ENCODE peak calls at places on chromosomes 11 and 22, in seven cellular contexts. N, R, S, G, X, A and Z are unnamed samples.

GRCh38 chr11:19873730-19874129 is 161.1 kb downstream of the NAV2 start:
- DNase-seq in G (no peak), A (no peak), N (no peak), X (no peak), S (no peak), R (no peak), Z (no peak)

GRCh38 chr11:43504316-43504950 is 145.7 kb downstream of the TTC17 start:
- DNase-seq in S (no peak), A (no peak), R (no peak), N (no peak), G (peak; percentile 51), X (peak; percentile 12), Z (no peak)

GRCh38 chr22:45996241-45997076 is 19.5 kb upstream of the WNT7B start:
- DNase-seq in S (peak; percentile 81), G (no peak), A (peak; percentile 78), R (no peak), X (no peak), N (no peak), Z (no peak)

GRCh38 chr22:39439170-39439569 is 17.6 kb upstream of the MGAT3 start:
- DNase-seq in X (no peak), A (no peak), S (no peak), N (no peak), R (no peak), G (no peak), Z (no peak)

GRCh38 chr11:2901854-2902783 is 16.5 kb upstream of the CDKN1C start:
- DNase-seq in R (peak; percentile 97), G (peak; percentile 92), N (peak; percentile 42), A (peak; percentile 96), S (peak; percentile 98), X (peak; percentile 98), Z (peak; percentile 69)

GRCh38 chr22:17922925-17923898 is 101.1 kb downstream of the MICAL3 start:
- DNase-seq in S (no peak), X (no peak), A (no peak), N (peak; percentile 57), R (no peak), G (no peak), Z (peak; percentile 74)

GRCh38 chr22:24703101-24703500 is 71.4 kb downstream of the PIWIL3 start:
- DNase-seq in A (no peak), G (no peak), S (no peak), R (peak; percentile 40), X (peak; percentile 34), N (no peak), Z (no peak)

GRCh38 chr11:101438126-101438525 is 145.7 kb downstream of the TRPC6 start:
- DNase-seq in R (no peak), G (no peak), S (no peak), N (no peak), A (no peak), X (no peak), Z (no peak)

GRCh38 chr11:46039990-46040389 is 81.3 kb downstream of the PHF21A start:
- DNase-seq in G (no peak), N (peak; percentile 31), X (no peak), R (no peak), A (no peak), S (no peak), Z (peak; percentile 20)

GRCh38 chr11:44542372-44542771 is 23.1 kb upstream of the CD82 start:
- DNase-seq in R (no peak), X (no peak), G (no peak), S (no peak), N (no peak), A (no peak), Z (no peak)

GRCh38 chr11:832529-833113 is at the start of gene CD151:
- DNase-seq in G (no peak), N (no peak), S (no peak), R (peak; percentile 73), A (no peak), X (peak; percentile 70), Z (no peak)

GRCh38 chr11:95912902-95913560 is 10.9 kb downstream of the MTMR2 start:
- DNase-seq in G (no peak), N (no peak), R (no peak), A (no peak), X (no peak), S (no peak), Z (no peak)

GRCh38 chr11:8794677-8795103 is 112.1 kb downstream of the RPL27A start:
- DNase-seq in N (no peak), R (peak; percentile 83), S (no peak), X (peak; percentile 75), G (no peak), A (no peak), Z (no peak)

GRCh38 chr11:65499713-65500261 is 942 bp downstream of the MALAT1 start:
- DNase-seq in X (no peak), N (no peak), G (no peak), S (no peak), R (no peak), A (no peak), Z (no peak)

GRCh38 chr22:45818130-45819085 is 146.8 kb downstream of the ATXN10 start:
- DNase-seq in G (no peak), X (no peak), N (no peak), A (no peak), R (no peak), S (no peak), Z (no peak)

GRCh38 chr11:117814766-117815261 is 9.7 kb downstream of the FXYD2 start:
- DNase-seq in S (no peak), A (peak; percentile 65), N (no peak), G (no peak), X (peak; percentile 94), R (peak; percentile 81), Z (no peak)

GRCh38 chr11:12390687-12391110 is 13.3 kb downstream of the PARVA start:
- DNase-seq in X (no peak), S (no peak), A (no peak), G (no peak), R (no peak), N (no peak), Z (no peak)

GRCh38 chr11:103380031-103380430 is 270.8 kb downstream of the DYNC2H1 start:
- DNase-seq in S (no peak), N (no peak), R (no peak), X (no peak), A (no peak), G (no peak), Z (no peak)

GRCh38 chr11:78300108-78300507 is 111.4 kb downstream of the USP35 start:
- DNase-seq in S (no peak), X (no peak), R (no peak), N (no peak), G (no peak), A (no peak), Z (no peak)

GRCh38 chr11:78295347-78295746 is 106.6 kb downstream of the USP35 start:
- DNase-seq in N (no peak), X (no peak), R (no peak), G (no peak), A (no peak), S (no peak), Z (no peak)

GRCh38 chr11:78299000-78299712 is 110.4 kb downstream of the USP35 start:
- DNase-seq in S (no peak), G (no peak), X (no peak), N (no peak), A (no peak), R (no peak), Z (no peak)

GRCh38 chr11:78298216-78298860 is 109.6 kb downstream of the USP35 start:
- DNase-seq in R (no peak), N (no peak), S (no peak), A (no peak), G (no peak), X (no peak), Z (no peak)

DNA sequence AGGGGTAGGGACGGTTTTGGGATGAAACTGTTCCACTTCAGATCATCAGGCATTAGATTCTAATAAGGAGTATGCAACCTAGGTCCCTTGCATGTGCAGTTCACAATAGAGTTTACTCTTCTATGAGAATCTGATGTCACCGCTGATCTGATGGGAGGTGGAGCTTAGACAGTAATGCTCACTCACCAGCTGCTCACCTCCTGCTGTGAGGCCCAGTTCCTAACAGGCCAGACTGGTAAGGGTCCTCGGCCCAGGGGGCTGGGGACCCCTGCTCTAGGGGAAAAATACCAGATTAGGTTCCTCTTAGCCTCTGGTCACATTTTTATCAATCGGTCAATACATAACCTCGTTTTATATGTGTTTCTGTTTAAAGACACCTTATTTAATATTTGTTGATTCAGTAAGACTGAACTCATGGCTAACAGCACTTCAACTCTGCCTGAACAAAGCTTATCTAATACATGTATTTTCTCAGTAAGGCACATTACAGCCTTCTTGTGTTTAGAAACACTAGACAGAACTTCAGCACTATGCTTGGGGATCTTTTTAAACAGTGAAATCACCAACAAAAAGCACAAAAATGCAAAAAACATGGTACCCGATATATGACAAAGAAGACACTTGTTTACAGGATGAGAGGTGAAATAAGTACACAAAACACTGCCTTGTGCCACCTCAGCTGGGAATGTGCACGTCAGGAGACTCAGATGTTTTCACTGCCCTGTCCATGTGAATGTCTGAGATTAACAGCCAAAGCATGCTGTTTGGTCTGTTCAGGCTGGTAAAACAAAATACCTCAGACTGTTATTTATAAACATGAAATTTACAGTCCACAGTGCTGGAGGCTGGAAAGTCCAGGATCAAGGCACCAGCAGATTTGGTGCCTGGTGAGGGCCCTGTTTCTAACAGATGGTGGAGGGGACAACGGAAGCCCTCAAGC is 107.5 kb downstream of the USP35 start:
- DNase-seq in A (no peak), X (no peak), S (no peak), G (no peak), R (no peak), N (no peak), Z (no peak)
- TF ChIP-seq CTCF in A (no peak), X (no peak), S (no peak), G (no peak), R (no peak), N (no peak), Z (no peak)

GRCh38 chr11:62727007-62727832 is at the start of gene HNRNPUL2:
- DNase-seq in N (peak; percentile 92), S (peak; percentile 99), G (peak; percentile 99), X (peak; percentile 97), R (peak; percentile 99), A (peak; percentile 99), Z (peak; percentile 99)
- TF ChIP-seq CTCF in N (peak; percentile 4), S (no peak), G (no peak), X (no peak), R (no peak), A (no peak), Z (no peak)

GRCh38 chr11:47552086-47552580 is 799 bp downstream of the CELF1 start:
- DNase-seq in A (peak; percentile 34), S (no peak), X (no peak), N (no peak), G (peak; percentile 20), R (no peak), Z (no peak)

GRCh38 chr11:47550288-47551052 is 2.5 kb downstream of the CELF1 start:
- DNase-seq in G (no peak), S (no peak), A (no peak), X (no peak), N (no peak), R (no peak), Z (no peak)

GRCh38 chr11:47552581-47553416 is at the start of gene CELF1:
- DNase-seq in X (peak; percentile 93), N (no peak), A (peak; percentile 93), R (peak; percentile 92), S (peak; percentile 95), G (peak; percentile 77), Z (peak; percentile 77)

GRCh38 chr11:47553417-47553746 is 450 bp upstream of the CELF1 start:
- DNase-seq in S (no peak), R (peak; percentile 27), G (no peak), N (no peak), X (no peak), A (no peak), Z (no peak)

GRCh38 chr11:47551086-47551485 is 1.8 kb downstream of the CELF1 start:
- DNase-seq in R (no peak), S (no peak), G (no peak), X (no peak), N (no peak), A (no peak), Z (no peak)
- TF ChIP-seq CTCF in R (no peak), S (no peak), G (peak; percentile 12), X (no peak), N (peak; percentile 9), A (peak; percentile 37), Z (peak; percentile 33)

GRCh38 chr22:49026476-49027121 is 801.1 kb downstream of the BRD1 start:
- DNase-seq in X (no peak), S (no peak), R (no peak), G (no peak), N (no peak), A (no peak), Z (no peak)
- TF ChIP-seq CTCF in X (no peak), S (no peak), R (no peak), G (no peak), N (no peak), A (no peak), Z (no peak)